ENCODE peak calls at places on chromosomes 11 and 22, in four cellular contexts. O is stomach; H is CD4-positive, CD25-positive, alpha-beta regulatory T cell; U is transverse colon. A is an unnamed sample.

GRCh38 chr11:17778956-17779860 is 44.6 kb downstream of the KCNC1 start:
- DNase-seq in O (no peak), H (no peak), U (no peak), A (no peak)

GRCh38 chr11:18522388-18522787 is 4.4 kb downstream of the TSG101 start:
- DNase-seq in O (no peak), H (no peak), U (no peak), A (no peak)

GRCh38 chr11:41115066-41115465 is 344.4 kb downstream of the LRRC4C start:
- DNase-seq in O (no peak), H (no peak), U (no peak), A (no peak)

GRCh38 chr11:3104051-3104714 is 47.0 kb upstream of the CARS1 start:
- DNase-seq in O (peak), H (no peak), U (no peak), A (no peak)

GRCh38 chr11:108609681-108610080 is 16.1 kb upstream of the EXPH5 start:
- DNase-seq in O (no peak), H (no peak), U (no peak), A (no peak)

GRCh38 chr11:102421262-102421661 is 31.3 kb downstream of the TMEM123 start:
- DNase-seq in O (no peak), H (no peak), U (no peak), A (no peak)

GRCh38 chr11:34344410-34345011 is 13.3 kb downstream of the ABTB2 start:
- DNase-seq in O (no peak), H (no peak), U (no peak), A (no peak)

GRCh38 chr11:45771194-45771941 is 33.6 kb upstream of the SLC35C1 start:
- DNase-seq in O (peak), H (peak), U (peak), A (peak)

GRCh38 chr11:84355911-84356310 is 1069.7 kb upstream of the CCDC90B start:
- DNase-seq in O (no peak), H (no peak), U (no peak), A (no peak)

GRCh38 chr11:59944761-59945160 is 6.5 kb downstream of the OOSP1 start:
- DNase-seq in O (no peak), H (no peak), U (no peak), A (no peak)

GRCh38 chr11:116078101-116078561 is 573.9 kb upstream of the CADM1 start:
- DNase-seq in O (no peak), H (no peak), U (no peak), A (no peak)

GRCh38 chr11:8826145-8826786 is 84.7 kb upstream of the AKIP1 start:
- DNase-seq in O (no peak), H (no peak), U (no peak), A (no peak)

GRCh38 chr22:32852346-32853251 is 51.1 kb downstream of the TIMP3 start:
- DNase-seq in O (no peak), H (no peak), U (no peak), A (no peak)

GRCh38 chr11:94805994-94806393 is 37.8 kb downstream of the AMOTL1 start:
- DNase-seq in O (no peak), H (no peak), U (no peak), A (no peak)

GRCh38 chr11:73538381-73538872 is 59.5 kb downstream of the FAM168A start:
- DNase-seq in O (no peak), H (no peak), U (no peak), A (no peak)

A was measured in 8988T.